ENCODE peak calls at places on chromosomes 5 and 9, in four cellular contexts. X is heart left ventricle; G is CD8-positive, alpha-beta T cell; E is bronchial epithelial cell. V is an unnamed sample.
A peak's percentile ranks its signal among the peaks of the same experiment; 100 is the strongest.

GRCh38 chr9:69376651-69377050 is 51.6 kb downstream of the ENTREP1 start:
- DNase-seq in X (no peak), E (peak; percentile 78), G (no peak), V (no peak)

GRCh38 chr5:158142182-158142581 is 283.2 kb upstream of the CLINT1 start:
- DNase-seq in G (no peak), X (no peak), E (no peak), V (no peak)

GRCh38 chr9:36901528-36901927 is 132.5 kb downstream of the PAX5 start:
- DNase-seq in G (no peak), X (no peak), E (no peak), V (no peak)

GRCh38 chr5:163564321-163564924 is 59.0 kb downstream of the MAT2B start:
- DNase-seq in E (peak; percentile 55), G (peak; percentile 65), X (no peak), V (peak; percentile 61)

GRCh38 chr9:134039386-134040175 is 14.3 kb downstream of the BRD3OS start:
- DNase-seq in G (no peak), E (no peak), X (no peak), V (no peak)

GRCh38 chr9:131027872-131028179 is 18.9 kb downstream of the LAMC3 start:
- DNase-seq in X (peak; percentile 52), G (no peak), E (no peak), V (no peak)

GRCh38 chr5:51383494-51384081 is 340 bp downstream of the ISL1 start:
- DNase-seq in E (peak; percentile 28), X (no peak), G (no peak), V (no peak)

GRCh38 chr5:172606156-172606785 is 34.8 kb upstream of the NEURL1B start:
- DNase-seq in E (no peak), G (no peak), X (no peak), V (no peak)

GRCh38 chr5:74625742-74626241 is 14.7 kb downstream of the ENC1 start:
- DNase-seq in X (no peak), E (no peak), G (no peak), V (no peak)

GRCh38 chr5:14868771-14869170 is 2.8 kb downstream of the ANKH start:
- DNase-seq in G (no peak), E (peak; percentile 40), X (no peak), V (no peak)

GRCh38 chr5:142874537-142874936 is 104.4 kb downstream of the ARHGAP26 start:
- DNase-seq in E (peak; percentile 84), X (peak; percentile 84), G (no peak), V (no peak)

GRCh38 chr5:134177197-134178171 is 734 bp upstream of the SKP1 start:
- DNase-seq in E (peak; percentile 76), G (no peak), X (no peak), V (peak; percentile 35)

GRCh38 chr9:125189011-125189360 is 617 bp downstream of the PPP6C start:
- DNase-seq in E (no peak), X (no peak), G (peak; percentile 36), V (peak; percentile 24)

GRCh38 chr5:87069974-87070608 is 197.6 kb upstream of the RASA1 start:
- DNase-seq in X (no peak), G (no peak), E (peak; percentile 63), V (no peak)

GRCh38 chr5:172504736-172505402 is 50.5 kb upstream of the SH3PXD2B start:
- DNase-seq in G (no peak), E (no peak), X (peak; percentile 69), V (no peak)

GRCh38 chr9:121776739-121777637 is 125.6 kb downstream of the DAB2IP start:
- DNase-seq in G (no peak), E (no peak), X (no peak), V (no peak)

GRCh38 chr9:134332266-134332665 is 6.0 kb downstream of the RXRA start:
- DNase-seq in E (no peak), X (no peak), G (no peak), V (no peak)

GRCh38 chr5:157571357-157571827 is 4.2 kb downstream of the ADAM19 start:
- DNase-seq in G (peak; percentile 36), E (no peak), X (peak; percentile 64), V (no peak)

GRCh38 chr9:90965141-90965910 is 163.7 kb downstream of the SYK start:
- DNase-seq in E (peak; percentile 59), X (no peak), G (no peak), V (no peak)

GRCh38 chr9:88651682-88652633 is 117.0 kb downstream of the NXNL2 start:
- DNase-seq in X (peak; percentile 83), E (peak; percentile 84), G (no peak), V (peak; percentile 72)

GRCh38 chr9:893843-894420 is 52.4 kb downstream of the DMRT1 start:
- DNase-seq in G (peak; percentile 25), E (peak; percentile 69), X (no peak), V (no peak)

GRCh38 chr9:130835441-130836298 is 616 bp downstream of the ABL1 start:
- DNase-seq in G (peak; percentile 26), E (no peak), X (peak; percentile 68), V (no peak)

GRCh38 chr5:43191740-43192557 is at the start of gene NIM1K:
- DNase-seq in G (peak; percentile 21), E (no peak), X (peak; percentile 80), V (no peak)

GRCh38 chr9:5549671-5550650 is 39.6 kb downstream of the PDCD1LG2 start:
- DNase-seq in X (no peak), E (peak; percentile 84), G (no peak), V (no peak)

DNA sequence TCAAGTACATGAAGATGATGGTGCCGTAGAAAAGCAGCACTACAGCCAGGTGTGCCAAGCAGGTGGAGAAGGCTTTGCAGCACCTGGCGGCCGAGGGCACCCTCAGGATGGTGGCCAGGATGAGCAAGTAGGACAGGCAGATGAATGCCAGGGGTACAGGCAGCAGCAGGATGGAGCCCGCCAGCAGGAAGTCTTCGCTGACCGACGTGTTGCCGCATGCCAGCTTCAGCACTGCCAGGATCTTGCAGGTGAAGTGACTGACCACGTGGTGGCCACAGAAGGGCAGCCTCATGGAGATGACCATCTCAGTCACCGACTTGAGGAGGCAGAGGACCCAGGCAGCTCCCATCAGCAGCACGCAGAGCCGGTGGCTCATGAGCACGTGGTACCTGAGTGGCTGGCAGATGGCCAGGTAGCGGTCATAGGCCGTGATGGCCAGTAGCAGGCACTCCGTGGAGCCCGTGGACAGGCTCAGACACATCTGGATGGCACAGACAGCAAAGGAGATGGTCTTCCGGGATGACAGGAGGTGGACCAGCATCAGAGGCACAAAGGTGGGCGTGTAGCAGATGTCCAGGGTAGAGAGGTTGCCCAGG is 482 bp downstream of the OR13J1 start:
- DNase-seq in G (no peak), E (peak; percentile 32), X (no peak), V (no peak)
- TF ChIP-seq CTCF in G (no peak), E (no peak), X (no peak), V (no peak)

GRCh38 chr5:33968133-33969005 is 16.1 kb downstream of the SLC45A2 start:
- DNase-seq in E (peak; percentile 10), G (no peak), X (no peak), V (no peak)
- TF ChIP-seq CTCF in E (no peak), G (no peak), X (no peak), V (no peak)

GRCh38 chr5:149262315-149262714 is 9.3 kb upstream of the AFAP1L1 start:
- DNase-seq in X (no peak), G (no peak), E (peak; percentile 52), V (no peak)

GRCh38 chr5:149268928-149269557 is 2.6 kb upstream of the AFAP1L1 start:
- DNase-seq in X (no peak), G (no peak), E (peak; percentile 63), V (no peak)

GRCh38 chr5:149264432-149265069 is 7.1 kb upstream of the AFAP1L1 start:
- DNase-seq in X (no peak), G (peak; percentile 54), E (peak; percentile 61), V (no peak)

GRCh38 chr5:149267241-149267973 is 4.3 kb upstream of the AFAP1L1 start:
- DNase-seq in E (peak; percentile 53), G (no peak), X (no peak), V (no peak)

GRCh38 chr5:149265559-149265958 is 6.1 kb upstream of the AFAP1L1 start:
- DNase-seq in X (no peak), G (no peak), E (peak; percentile 55), V (no peak)
- TF ChIP-seq CTCF in X (peak; percentile 56), G (no peak), E (peak; percentile 45), V (no peak)

DNA sequence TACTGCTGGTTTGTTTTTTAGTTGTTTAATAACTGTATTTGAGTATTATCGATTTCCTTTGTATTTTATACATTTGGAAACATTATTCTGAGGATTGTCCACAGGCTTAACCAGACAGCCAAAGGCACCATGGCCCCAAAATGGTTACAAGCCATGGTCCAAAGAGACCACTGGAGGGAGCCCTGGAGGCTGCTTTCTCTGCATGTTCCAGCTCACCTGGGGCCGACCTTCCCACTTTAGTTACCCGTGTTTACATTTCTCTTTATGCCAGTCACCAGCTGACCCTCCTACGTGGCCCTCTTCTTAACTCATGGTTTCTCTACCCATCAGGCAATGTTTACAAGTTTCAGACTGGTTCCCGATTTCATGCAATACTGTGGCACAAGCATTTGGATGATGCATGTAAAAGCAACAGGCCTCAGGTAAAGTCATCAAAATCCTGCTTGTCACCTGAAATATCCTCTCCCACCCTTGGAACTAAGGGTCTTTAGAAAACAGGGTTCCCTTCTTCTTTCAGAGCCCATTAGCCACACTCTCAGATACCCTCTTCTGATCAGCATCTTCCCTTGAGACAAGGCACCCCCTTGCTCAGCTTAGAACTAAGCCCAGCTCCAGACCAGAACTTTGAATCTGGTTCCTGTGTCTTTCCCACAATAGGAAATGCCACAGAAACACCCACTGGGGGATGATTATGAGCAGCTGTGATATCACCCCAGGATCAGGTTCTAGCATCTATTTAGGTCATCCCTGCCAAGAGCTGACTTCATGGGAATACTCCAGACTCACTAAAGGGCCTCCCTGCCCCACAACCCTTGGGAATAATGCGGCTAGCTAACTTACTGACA is 49.9 kb upstream of the GARNL3 start:
- DNase-seq in G (peak; percentile 65), E (peak; percentile 70), X (no peak), V (no peak)
- TF ChIP-seq CTCF in G (peak; percentile 69), E (peak; percentile 90), X (peak; percentile 58), V (no peak)

GRCh38 chr5:663436-664342 is 29.5 kb downstream of the TPPP start:
- DNase-seq in X (no peak), G (no peak), E (no peak), V (no peak)
- TF ChIP-seq CTCF in X (no peak), G (no peak), E (no peak), V (no peak)

DNA sequence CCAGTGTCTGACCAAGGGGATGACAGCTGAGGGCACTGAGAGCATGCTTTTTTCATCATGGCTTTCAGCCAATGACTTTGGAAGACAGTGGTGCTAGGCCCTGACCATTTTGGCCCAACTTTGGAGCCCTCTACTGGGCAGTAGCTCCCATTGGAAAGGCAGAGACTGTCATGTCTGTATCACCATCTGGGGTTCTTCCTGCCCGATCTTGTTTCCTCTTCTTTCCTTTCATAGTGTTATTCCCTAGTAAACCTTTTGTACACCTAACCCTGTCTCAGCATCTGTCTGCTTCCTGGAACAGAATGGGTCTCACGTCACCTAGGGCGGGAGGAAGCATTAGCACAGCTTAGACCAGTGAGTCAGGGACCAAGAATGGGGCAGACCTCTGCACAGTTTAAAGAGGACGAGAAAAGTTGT is 97.4 kb upstream of the MAST4 start:
- DNase-seq in X (no peak), G (no peak), E (peak; percentile 96), V (no peak)
- TF ChIP-seq CTCF in X (peak; percentile 30), G (no peak), E (peak; percentile 55), V (no peak)